ENCODE peak calls at places on chromosomes 13 and 19, in ten cellular contexts. O is tibial nerve, T is heart left ventricle, U is RWPE1, R is AG04450, W is neural progenitor cell, F is aorta, L is adrenal gland, P is MM.1S, D is breast epithelium. A is an unnamed sample.

GRCh38 chr19:10544242-10544752 is 593 bp downstream of the ATG4D start:
- DNase-seq in L (peak), D (no peak), W (peak), O (no peak), P (peak), R (no peak), U (no peak), T (no peak), F (no peak), A (no peak)

GRCh38 chr13:102132896-102133295 is 269.0 kb downstream of the FGF14 start:
- DNase-seq in O (no peak), D (no peak), F (no peak), L (no peak), W (no peak), U (no peak), T (no peak), P (no peak), R (no peak), A (no peak)

GRCh38 chr13:21074601-21075302 is 13.4 kb upstream of the LATS2 start:
- DNase-seq in F (peak), U (no peak), W (no peak), P (no peak), T (peak), O (peak), D (no peak), R (no peak), L (no peak), A (peak)

GRCh38 chr13:48707405-48707804 is 53.7 kb downstream of the CYSLTR2 start:
- DNase-seq in D (no peak), W (no peak), U (no peak), F (no peak), T (no peak), L (no peak), P (no peak), O (no peak), R (no peak), A (no peak)

GRCh38 chr19:47768604-47769003 is 9.9 kb upstream of the SELENOW start:
- DNase-seq in W (no peak), R (no peak), O (no peak), P (no peak), F (no peak), T (no peak), U (no peak), D (no peak), L (no peak), A (no peak)

GRCh38 chr19:44850641-44851109 is 4.6 kb downstream of the NECTIN2 start:
- DNase-seq in P (no peak), D (no peak), F (no peak), U (no peak), R (no peak), O (no peak), W (no peak), L (peak), T (peak), A (no peak)

GRCh38 chr19:7337380-7338194 is 11.2 kb upstream of the ARHGEF18 start:
- DNase-seq in T (no peak), P (peak), L (no peak), U (no peak), R (no peak), O (peak), W (no peak), D (no peak), F (no peak), A (no peak)

GRCh38 chr19:37914908-37915307 is 7.9 kb downstream of the SIPA1L3 start:
- DNase-seq in W (no peak), P (peak), F (no peak), T (no peak), D (no peak), O (no peak), R (no peak), U (no peak), L (no peak), A (no peak)

GRCh38 chr19:49119411-49120324 is at the start of gene PPFIA3:
- DNase-seq in F (peak), T (peak), U (no peak), P (no peak), O (peak), W (peak), D (no peak), L (peak), R (no peak), A (no peak)

GRCh38 chr19:3556978-3557460 is 367 bp downstream of the MFSD12 start:
- DNase-seq in D (no peak), P (peak), W (peak), L (peak), R (no peak), O (no peak), T (no peak), U (peak), F (no peak), A (peak)

DNA sequence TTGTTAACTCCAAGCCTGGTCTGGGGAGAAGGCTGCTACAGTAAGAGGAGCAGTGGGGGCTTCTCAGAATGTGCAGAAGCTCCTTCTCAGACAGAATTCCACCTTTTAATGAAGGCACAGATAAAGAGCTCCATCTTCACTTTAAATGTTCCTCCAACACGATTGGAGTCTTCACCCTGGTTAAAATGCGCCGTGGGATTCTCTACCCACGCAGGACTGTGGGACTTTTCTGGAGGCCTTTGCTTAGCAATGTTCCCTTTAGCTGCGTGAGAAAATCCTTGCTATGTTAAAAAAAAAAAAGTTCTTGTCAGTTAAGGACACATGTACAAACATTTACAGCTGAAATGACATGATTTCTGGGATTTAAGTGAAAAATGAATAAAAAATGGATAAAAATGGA is 546.3 kb downstream of the MYO16 start:
- DNase-seq in L (no peak), T (no peak), F (no peak), O (no peak), P (no peak), D (no peak), U (no peak), W (no peak), R (no peak), A (no peak)
- H3K27ac ChIP-seq in L (no peak), T (no peak), F (no peak), O (no peak), P (no peak), D (no peak), U (no peak), W (no peak), R (no peak), A (no peak)

DNA sequence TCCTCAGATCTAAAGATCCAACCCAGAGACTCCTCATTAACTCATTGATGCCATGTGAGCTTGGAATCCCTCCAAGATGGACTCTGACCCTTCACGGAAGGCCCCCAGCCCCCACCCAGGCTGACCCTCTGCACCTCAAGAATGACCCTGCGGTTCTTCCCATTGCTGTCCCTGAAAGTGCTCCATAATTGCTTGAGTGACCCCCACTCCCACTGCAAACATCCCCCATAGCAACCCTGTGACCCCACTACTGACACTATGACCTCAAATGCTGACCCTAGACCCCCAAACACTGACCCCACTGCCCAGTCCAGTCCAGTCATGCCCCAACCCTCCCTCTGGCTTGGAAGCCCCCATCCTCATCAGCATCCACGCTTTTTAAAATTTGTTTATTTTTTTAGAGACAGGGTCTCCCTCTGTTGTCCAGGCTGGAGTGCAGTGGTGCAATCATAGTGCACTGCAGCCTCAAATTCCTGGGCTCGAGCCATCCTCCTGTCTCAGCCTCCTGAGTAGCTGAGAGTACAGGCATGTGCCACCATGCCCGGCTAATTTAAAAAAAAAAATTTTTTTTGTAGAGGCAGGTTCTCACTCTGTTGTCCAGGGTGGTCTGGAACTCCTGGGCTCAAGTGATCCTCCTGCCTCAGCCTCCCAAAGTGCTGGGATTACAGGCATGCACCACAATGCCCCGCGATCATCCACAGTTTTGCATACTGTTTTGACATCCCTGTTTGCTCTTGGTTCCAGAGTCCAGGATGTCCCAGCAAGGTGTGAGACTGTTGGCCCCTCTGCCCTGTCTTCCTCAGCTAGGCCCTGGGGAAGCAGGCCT is 855 bp downstream of the LYL1 start:
- DNase-seq in O (no peak), T (no peak), W (no peak), P (no peak), F (no peak), U (no peak), D (no peak), L (no peak), R (no peak), A (no peak)
- H3K27ac ChIP-seq in O (peak), T (peak), W (no peak), P (peak), F (no peak), U (peak), D (peak), L (peak), R (no peak), A (peak)

GRCh38 chr13:111216166-111216960 is 101.3 kb downstream of the ARHGEF7 start:
- DNase-seq in P (no peak), T (no peak), D (no peak), O (peak), R (no peak), W (peak), U (peak), L (no peak), F (no peak), A (peak)
- H3K27ac ChIP-seq in P (no peak), T (peak), D (peak), O (peak), R (no peak), W (no peak), U (no peak), L (no peak), F (peak), A (no peak)

GRCh38 chr19:12955996-12956395 is 1.0 kb downstream of the GADD45GIP1 start:
- DNase-seq in L (no peak), T (no peak), F (no peak), W (no peak), D (no peak), U (no peak), P (no peak), R (no peak), O (no peak), A (no peak)
- H3K27ac ChIP-seq in L (peak), T (peak), F (no peak), W (no peak), D (peak), U (peak), P (peak), R (peak), O (no peak), A (peak)